ENCODE peak calls at places on chromosomes 7 and 10, in eight cellular contexts. One of them, this sample, is unnamed.
A peak's percentile ranks its signal among the peaks of the same experiment; 100 is the strongest.

GRCh38 chr7:123747620-123748141 is 1.1 kb downstream of the WASL start:
- DNase-seq in neural crest cell: peak; percentile 31
- DNase-seq in esophagus squamous epithelium: no peak
- DNase-seq in kidney epithelial cell: peak; percentile 61
- DNase-seq in GM06990: peak; percentile 26
- DNase-seq in AG04449: no peak
- DNase-seq in cardiac fibroblast: peak; percentile 76
- DNase-seq in HFF-Myc: peak; percentile 35
- DNase-seq in this sample: peak; percentile 45

GRCh38 chr10:91313761-91314520 is 93.5 kb downstream of the PCGF5 start:
- DNase-seq in cardiac fibroblast: peak; percentile 79
- DNase-seq in neural crest cell: no peak
- DNase-seq in AG04449: no peak
- DNase-seq in GM06990: no peak
- DNase-seq in esophagus squamous epithelium: no peak
- DNase-seq in kidney epithelial cell: peak; percentile 35
- DNase-seq in HFF-Myc: peak; percentile 85
- DNase-seq in this sample: no peak

GRCh38 chr10:86918022-86918471 is 39.4 kb downstream of the MMRN2 start:
- DNase-seq in kidney epithelial cell: no peak
- DNase-seq in AG04449: no peak
- DNase-seq in esophagus squamous epithelium: no peak
- DNase-seq in neural crest cell: no peak
- DNase-seq in cardiac fibroblast: peak; percentile 25
- DNase-seq in HFF-Myc: no peak
- DNase-seq in GM06990: no peak
- DNase-seq in this sample: no peak

GRCh38 chr10:5723692-5724091 is 39.1 kb downstream of the TASOR2 start:
- DNase-seq in neural crest cell: no peak
- DNase-seq in kidney epithelial cell: no peak
- DNase-seq in cardiac fibroblast: no peak
- DNase-seq in GM06990: no peak
- DNase-seq in AG04449: no peak
- DNase-seq in esophagus squamous epithelium: no peak
- DNase-seq in HFF-Myc: no peak
- DNase-seq in this sample: peak; percentile 4

GRCh38 chr10:58291538-58292174 is 22.7 kb downstream of the CISD1 start:
- DNase-seq in cardiac fibroblast: peak; percentile 76
- DNase-seq in kidney epithelial cell: no peak
- DNase-seq in AG04449: no peak
- DNase-seq in GM06990: no peak
- DNase-seq in neural crest cell: no peak
- DNase-seq in esophagus squamous epithelium: no peak
- DNase-seq in HFF-Myc: no peak
- DNase-seq in this sample: peak; percentile 64

GRCh38 chr10:11295492-11295891 is 277.8 kb downstream of the CELF2 start:
- DNase-seq in GM06990: no peak
- DNase-seq in kidney epithelial cell: no peak
- DNase-seq in esophagus squamous epithelium: no peak
- DNase-seq in HFF-Myc: no peak
- DNase-seq in AG04449: no peak
- DNase-seq in cardiac fibroblast: no peak
- DNase-seq in neural crest cell: no peak
- DNase-seq in this sample: no peak

GRCh38 chr7:75795831-75796285 is 17.7 kb downstream of the CCL24 start:
- DNase-seq in esophagus squamous epithelium: no peak
- DNase-seq in AG04449: no peak
- DNase-seq in GM06990: no peak
- DNase-seq in HFF-Myc: no peak
- DNase-seq in cardiac fibroblast: no peak
- DNase-seq in kidney epithelial cell: no peak
- DNase-seq in neural crest cell: peak; percentile 12
- DNase-seq in this sample: no peak

GRCh38 chr10:32795598-32796183 is 162.3 kb downstream of the ITGB1 start:
- DNase-seq in neural crest cell: no peak
- DNase-seq in esophagus squamous epithelium: no peak
- DNase-seq in kidney epithelial cell: no peak
- DNase-seq in HFF-Myc: peak; percentile 6
- DNase-seq in GM06990: no peak
- DNase-seq in AG04449: no peak
- DNase-seq in cardiac fibroblast: peak; percentile 56
- DNase-seq in this sample: peak; percentile 43

GRCh38 chr7:40301486-40302065 is 166.8 kb downstream of the SUGCT start:
- DNase-seq in HFF-Myc: no peak
- DNase-seq in esophagus squamous epithelium: no peak
- DNase-seq in cardiac fibroblast: peak; percentile 76
- DNase-seq in kidney epithelial cell: no peak
- DNase-seq in AG04449: no peak
- DNase-seq in neural crest cell: no peak
- DNase-seq in GM06990: no peak
- DNase-seq in this sample: no peak

GRCh38 chr7:40306596-40306995 is 171.8 kb downstream of the SUGCT start:
- DNase-seq in kidney epithelial cell: no peak
- DNase-seq in GM06990: no peak
- DNase-seq in neural crest cell: no peak
- DNase-seq in AG04449: no peak
- DNase-seq in HFF-Myc: no peak
- DNase-seq in esophagus squamous epithelium: no peak
- DNase-seq in cardiac fibroblast: peak; percentile 86
- DNase-seq in this sample: no peak

GRCh38 chr7:40303996-40304395 is 169.2 kb downstream of the SUGCT start:
- DNase-seq in HFF-Myc: no peak
- DNase-seq in cardiac fibroblast: peak; percentile 80
- DNase-seq in GM06990: no peak
- DNase-seq in esophagus squamous epithelium: no peak
- DNase-seq in kidney epithelial cell: no peak
- DNase-seq in AG04449: no peak
- DNase-seq in neural crest cell: no peak
- DNase-seq in this sample: no peak

GRCh38 chr7:40306025-40306424 is 171.2 kb downstream of the SUGCT start:
- DNase-seq in cardiac fibroblast: no peak
- DNase-seq in esophagus squamous epithelium: no peak
- DNase-seq in kidney epithelial cell: no peak
- DNase-seq in AG04449: no peak
- DNase-seq in HFF-Myc: no peak
- DNase-seq in GM06990: no peak
- DNase-seq in neural crest cell: no peak
- DNase-seq in this sample: no peak

GRCh38 chr7:40305229-40305628 is 170.4 kb downstream of the SUGCT start:
- DNase-seq in GM06990: no peak
- DNase-seq in kidney epithelial cell: peak; percentile 61
- DNase-seq in AG04449: no peak
- DNase-seq in HFF-Myc: no peak
- DNase-seq in esophagus squamous epithelium: no peak
- DNase-seq in neural crest cell: no peak
- DNase-seq in cardiac fibroblast: no peak
- DNase-seq in this sample: no peak
- TF ChIP-seq CTCF in GM06990: no peak
- TF ChIP-seq CTCF in kidney epithelial cell: no peak
- TF ChIP-seq CTCF in AG04449: no peak
- TF ChIP-seq CTCF in HFF-Myc: no peak
- TF ChIP-seq CTCF in esophagus squamous epithelium: no peak
- TF ChIP-seq CTCF in neural crest cell: no peak
- TF ChIP-seq CTCF in cardiac fibroblast: no peak
- TF ChIP-seq CTCF in this sample: no peak

DNA sequence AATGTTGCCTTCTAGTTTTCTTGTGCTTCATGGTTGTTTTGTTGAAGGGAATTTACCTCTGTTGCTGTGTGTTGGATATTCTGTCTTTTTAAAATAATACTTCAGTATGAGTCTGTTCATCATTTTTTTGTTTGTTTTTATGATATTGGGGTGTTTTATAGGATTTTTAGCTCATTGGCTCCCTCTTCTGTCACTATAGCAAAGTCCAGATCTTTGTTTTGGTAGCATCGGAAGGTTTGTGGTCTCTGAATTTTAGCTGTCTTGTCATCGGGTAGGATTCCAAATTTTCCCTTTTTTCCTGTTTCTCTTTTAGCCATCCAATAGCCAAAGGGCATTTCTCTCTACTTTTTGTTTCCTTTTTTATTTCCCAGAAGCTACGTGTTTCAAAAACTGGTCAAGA is 91.4 kb downstream of the EXOC4 start:
- DNase-seq in cardiac fibroblast: peak; percentile 51
- DNase-seq in neural crest cell: no peak
- DNase-seq in kidney epithelial cell: no peak
- DNase-seq in esophagus squamous epithelium: no peak
- DNase-seq in AG04449: no peak
- DNase-seq in GM06990: no peak
- DNase-seq in HFF-Myc: no peak
- DNase-seq in this sample: peak; percentile 1
- TF ChIP-seq CTCF in cardiac fibroblast: peak; percentile 48
- TF ChIP-seq CTCF in neural crest cell: peak; percentile 60
- TF ChIP-seq CTCF in kidney epithelial cell: peak; percentile 27
- TF ChIP-seq CTCF in esophagus squamous epithelium: no peak
- TF ChIP-seq CTCF in AG04449: peak; percentile 36
- TF ChIP-seq CTCF in GM06990: peak; percentile 39
- TF ChIP-seq CTCF in HFF-Myc: peak; percentile 50
- TF ChIP-seq CTCF in this sample: peak; percentile 13

GRCh38 chr7:149493366-149493765 is 4.2 kb downstream of the ZNF746 start:
- DNase-seq in HFF-Myc: no peak
- DNase-seq in AG04449: no peak
- DNase-seq in kidney epithelial cell: no peak
- DNase-seq in GM06990: no peak
- DNase-seq in neural crest cell: no peak
- DNase-seq in esophagus squamous epithelium: no peak
- DNase-seq in cardiac fibroblast: no peak
- DNase-seq in this sample: no peak

GRCh38 chr7:149490083-149490482 is 7.5 kb downstream of the ZNF746 start:
- DNase-seq in neural crest cell: no peak
- DNase-seq in GM06990: no peak
- DNase-seq in HFF-Myc: no peak
- DNase-seq in AG04449: no peak
- DNase-seq in esophagus squamous epithelium: no peak
- DNase-seq in kidney epithelial cell: no peak
- DNase-seq in cardiac fibroblast: no peak
- DNase-seq in this sample: no peak

GRCh38 chr7:149494738-149495368 is 2.8 kb downstream of the ZNF746 start:
- DNase-seq in HFF-Myc: no peak
- DNase-seq in esophagus squamous epithelium: no peak
- DNase-seq in AG04449: no peak
- DNase-seq in kidney epithelial cell: no peak
- DNase-seq in neural crest cell: no peak
- DNase-seq in cardiac fibroblast: peak; percentile 76
- DNase-seq in GM06990: no peak
- DNase-seq in this sample: no peak

GRCh38 chr7:149489391-149490024 is 8.1 kb downstream of the ZNF746 start:
- DNase-seq in neural crest cell: no peak
- DNase-seq in HFF-Myc: no peak
- DNase-seq in cardiac fibroblast: no peak
- DNase-seq in GM06990: no peak
- DNase-seq in esophagus squamous epithelium: no peak
- DNase-seq in AG04449: no peak
- DNase-seq in kidney epithelial cell: no peak
- DNase-seq in this sample: no peak
- TF ChIP-seq CTCF in neural crest cell: no peak
- TF ChIP-seq CTCF in HFF-Myc: peak; percentile 18
- TF ChIP-seq CTCF in cardiac fibroblast: no peak
- TF ChIP-seq CTCF in GM06990: peak; percentile 28
- TF ChIP-seq CTCF in esophagus squamous epithelium: no peak
- TF ChIP-seq CTCF in AG04449: no peak
- TF ChIP-seq CTCF in kidney epithelial cell: peak; percentile 34
- TF ChIP-seq CTCF in this sample: no peak

DNA sequence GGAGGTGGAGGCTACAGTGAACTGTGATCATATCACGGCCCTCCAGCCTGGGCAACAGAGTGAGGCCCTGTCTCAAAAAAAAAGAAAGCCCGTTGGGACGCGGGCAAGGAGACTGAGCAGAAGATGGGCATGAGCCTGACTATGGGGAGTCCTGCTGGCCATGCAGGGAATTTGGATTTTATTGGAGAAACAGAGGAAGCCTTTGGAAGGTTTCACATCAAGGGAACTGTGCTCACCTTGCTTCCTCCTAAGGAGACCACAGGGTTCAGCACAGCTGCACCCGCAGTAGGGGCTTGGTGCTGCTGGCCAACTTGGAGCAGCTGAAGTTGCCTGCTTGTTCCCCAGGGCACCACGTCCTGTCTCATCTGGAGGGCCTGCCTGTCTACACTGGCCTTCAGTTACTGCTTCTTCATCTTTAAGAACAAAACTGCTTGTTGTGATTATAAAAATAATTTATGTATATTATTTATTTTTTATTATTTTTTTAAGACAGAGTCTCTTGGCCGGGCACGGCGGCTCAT is 1.5 kb downstream of the IQCE start:
- DNase-seq in HFF-Myc: no peak
- DNase-seq in kidney epithelial cell: no peak
- DNase-seq in neural crest cell: no peak
- DNase-seq in cardiac fibroblast: peak; percentile 27
- DNase-seq in AG04449: no peak
- DNase-seq in GM06990: no peak
- DNase-seq in esophagus squamous epithelium: no peak
- DNase-seq in this sample: no peak
- TF ChIP-seq CTCF in HFF-Myc: no peak
- TF ChIP-seq CTCF in kidney epithelial cell: peak; percentile 11
- TF ChIP-seq CTCF in neural crest cell: peak; percentile 26
- TF ChIP-seq CTCF in cardiac fibroblast: peak; percentile 41
- TF ChIP-seq CTCF in AG04449: peak; percentile 6
- TF ChIP-seq CTCF in GM06990: no peak
- TF ChIP-seq CTCF in esophagus squamous epithelium: no peak
- TF ChIP-seq CTCF in this sample: no peak

GRCh38 chr7:151245360-151246160 is 2.9 kb downstream of the SMARCD3 start:
- DNase-seq in cardiac fibroblast: no peak
- DNase-seq in GM06990: peak; percentile 54
- DNase-seq in kidney epithelial cell: no peak
- DNase-seq in HFF-Myc: no peak
- DNase-seq in esophagus squamous epithelium: no peak
- DNase-seq in AG04449: no peak
- DNase-seq in neural crest cell: peak; percentile 59
- DNase-seq in this sample: peak; percentile 44
- TF ChIP-seq CTCF in cardiac fibroblast: no peak
- TF ChIP-seq CTCF in GM06990: peak; percentile 54
- TF ChIP-seq CTCF in kidney epithelial cell: peak; percentile 43
- TF ChIP-seq CTCF in HFF-Myc: peak; percentile 40
- TF ChIP-seq CTCF in esophagus squamous epithelium: peak; percentile 73
- TF ChIP-seq CTCF in AG04449: peak; percentile 63
- TF ChIP-seq CTCF in neural crest cell: peak; percentile 75
- TF ChIP-seq CTCF in this sample: peak; percentile 60

This sample was measured in GM12865.